ENCODE peak calls at places on chromosome 5, in five cellular contexts. M is breast epithelium, I is esophagus squamous epithelium, X is esophagus muscularis mucosa, T is stomach. N is an unnamed sample.
A peak's percentile ranks its signal among the peaks of the same experiment; 100 is the strongest.

GRCh38 chr5:140357731-140358093 is 2.3 kb upstream of the SLC4A9 start:
- DNase-seq in M (peak; percentile 84), I (peak; percentile 38), X (peak; percentile 96), T (peak; percentile 92), N (peak; percentile 77)

GRCh38 chr5:30802961-30803705 is 390.4 kb upstream of the CDH6 start:
- DNase-seq in M (no peak), I (no peak), X (no peak), T (no peak), N (no peak)

GRCh38 chr5:158303261-158303660 is 444.3 kb upstream of the CLINT1 start:
- DNase-seq in M (no peak), I (no peak), X (no peak), T (no peak), N (no peak)

GRCh38 chr5:142866563-142867275 is 96.5 kb downstream of the ARHGAP26 start:
- DNase-seq in M (no peak), I (no peak), X (no peak), T (peak; percentile 58), N (peak; percentile 41)

GRCh38 chr5:2120361-2120760 is 237.6 kb upstream of the IRX4 start:
- DNase-seq in M (no peak), I (no peak), X (no peak), T (no peak), N (no peak)

GRCh38 chr5:54769072-54769471 is 216.3 kb downstream of the ESM1 start:
- DNase-seq in M (no peak), I (no peak), X (no peak), T (no peak), N (no peak)

GRCh38 chr5:117488976-117489500 is 914.4 kb upstream of the SEMA6A start:
- DNase-seq in M (no peak), I (no peak), X (no peak), T (no peak), N (no peak)

GRCh38 chr5:143117821-143118220 is 285.7 kb downstream of the NR3C1 start:
- DNase-seq in M (no peak), I (no peak), X (no peak), T (no peak), N (no peak)

GRCh38 chr5:149018909-149019443 is 43.9 kb downstream of the SH3TC2 start:
- DNase-seq in M (no peak), I (no peak), X (no peak), T (no peak), N (no peak)

GRCh38 chr5:78985407-78986223 is 505 bp upstream of the ARSB start:
- DNase-seq in M (no peak), I (no peak), X (no peak), T (peak; percentile 49), N (peak; percentile 86)

GRCh38 chr5:138213161-138214029 is at the start of gene CDC23:
- DNase-seq in M (peak; percentile 90), I (peak; percentile 73), X (peak; percentile 98), T (peak; percentile 92), N (peak; percentile 97)
- TF ChIP-seq POLR2A in M (peak; percentile 27), I (no peak), X (no peak), T (no peak), N (peak; percentile 89)

DNA sequence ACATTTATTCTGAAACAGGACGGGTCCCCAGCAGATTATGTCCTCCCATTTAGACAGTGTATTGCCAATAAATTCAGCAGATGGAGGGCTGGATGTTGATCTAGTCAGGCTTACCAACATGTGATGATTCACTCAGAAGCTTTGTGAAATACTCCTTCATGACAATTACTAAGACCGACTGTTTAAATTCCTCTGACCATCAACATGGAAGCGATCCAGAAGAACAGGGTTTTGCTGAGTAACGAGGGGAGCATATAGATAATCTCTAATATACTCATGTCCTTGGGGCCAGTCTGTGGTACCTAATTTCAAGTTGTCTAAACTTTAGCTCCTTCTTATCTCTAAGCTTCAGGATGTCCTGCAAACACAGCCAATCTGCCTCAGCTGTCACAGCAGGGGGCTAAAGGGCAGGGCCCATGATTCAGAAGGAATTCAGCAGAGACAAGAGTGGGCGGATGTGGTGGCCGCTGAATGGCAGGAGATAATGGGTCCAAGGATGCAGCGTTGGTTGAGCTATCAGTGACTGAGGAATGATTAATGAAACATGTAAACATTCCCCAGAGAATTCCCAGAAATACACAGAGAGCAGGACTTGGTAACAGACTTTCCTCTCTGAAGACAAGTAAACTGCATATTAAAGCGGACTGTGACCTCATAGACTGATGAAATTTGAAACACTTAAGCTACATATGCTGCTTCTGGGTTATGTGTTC is 109.4 kb downstream of the ANKRD55 start:
- DNase-seq in M (no peak), I (peak; percentile 1), X (no peak), T (peak; percentile 27), N (peak; percentile 96)
- TF ChIP-seq POLR2A in M (no peak), I (no peak), X (no peak), T (no peak), N (peak; percentile 35)

GRCh38 chr5:14386882-14387575 is 194.6 kb upstream of the OTULINL start:
- DNase-seq in M (no peak), I (no peak), X (no peak), T (no peak), N (no peak)

GRCh38 chr5:14383923-14384322 is 197.7 kb upstream of the OTULINL start:
- DNase-seq in M (no peak), I (no peak), X (no peak), T (no peak), N (no peak)

GRCh38 chr5:14379739-14380497 is 201.7 kb upstream of the OTULINL start:
- DNase-seq in M (no peak), I (no peak), X (no peak), T (no peak), N (no peak)

GRCh38 chr5:14380712-14381111 is 200.9 kb upstream of the OTULINL start:
- DNase-seq in M (no peak), I (no peak), X (no peak), T (no peak), N (no peak)

DNA sequence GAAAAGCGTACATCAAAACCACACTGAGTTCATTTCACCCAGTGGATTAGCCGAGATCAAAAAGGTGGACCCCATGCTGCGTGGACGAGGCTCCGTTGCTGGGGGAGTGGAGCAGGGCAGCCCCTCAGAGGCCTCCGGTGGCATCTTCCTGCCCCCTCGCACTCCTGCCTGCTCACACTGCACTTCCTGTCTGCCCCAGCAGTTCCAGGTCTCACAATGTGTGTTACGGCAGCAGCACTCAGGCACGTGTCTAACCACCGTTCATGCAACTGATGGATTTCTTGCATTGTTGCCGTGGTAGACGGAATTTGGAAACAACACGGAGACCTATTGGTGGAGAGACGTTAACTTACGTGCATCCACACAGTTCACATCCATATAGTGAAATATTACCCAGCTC is 196.6 kb upstream of the OTULINL start:
- DNase-seq in M (no peak), I (no peak), X (no peak), T (no peak), N (no peak)
- TF ChIP-seq POLR2A in M (no peak), I (no peak), X (no peak), T (no peak), N (no peak)

DNA sequence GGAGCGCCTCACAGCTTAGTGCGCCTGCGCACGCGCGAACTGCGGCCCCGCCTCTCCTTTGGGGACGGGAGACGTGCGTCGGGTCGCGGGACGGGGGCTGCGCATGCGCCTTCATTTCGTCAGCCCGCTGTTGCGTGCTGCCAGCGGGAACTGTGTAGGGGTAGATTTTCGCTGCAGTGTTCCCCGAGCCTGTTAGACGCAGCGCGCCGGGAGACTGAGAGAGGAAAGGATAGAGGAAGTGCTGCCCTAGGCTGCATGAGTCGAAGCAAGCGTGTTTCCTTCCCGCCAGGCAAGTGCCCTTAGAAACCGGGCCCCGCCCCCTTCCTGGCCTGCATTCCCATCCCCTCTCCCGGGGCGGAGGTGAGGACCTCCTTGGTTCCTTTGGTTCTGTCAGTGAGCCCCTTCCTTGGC is 12.3 kb downstream of the ITGA1 start:
- DNase-seq in M (peak; percentile 88), I (peak; percentile 58), X (peak; percentile 98), T (peak; percentile 96), N (peak; percentile 94)
- TF ChIP-seq POLR2A in M (peak; percentile 65), I (no peak), X (peak; percentile 69), T (no peak), N (peak; percentile 79)

GRCh38 chr5:40679071-40679997 is at the start of gene PTGER4:
- DNase-seq in M (peak; percentile 92), I (peak; percentile 47), X (peak; percentile 98), T (peak; percentile 96), N (peak; percentile 73)
- TF ChIP-seq POLR2A in M (no peak), I (peak; percentile 100), X (peak; percentile 16), T (no peak), N (no peak)